ENCODE peak calls at places on chromosomes 7 and 10, in six cellular contexts. I is GM03348; A is caudate nucleus; S is activated T-helper 9 cell treated with anti-CD3 and anti-CD28 coated beads, Interleukin-2, amount 50 U/mL, for 16 hours; T is HuH-7.5; Q is CD8-positive, alpha-beta T cell. E is an unnamed sample.

GRCh38 chr10:88946965-88947590 is 5.5 kb downstream of the ACTA2 start:
- DNase-seq in I (no peak), A (no peak), S (no peak), T (no peak), Q (no peak), E (no peak)

GRCh38 chr7:149771696-149772235 is 1.6 kb downstream of the ZNF467 start:
- DNase-seq in I (peak; percentile 99), A (peak; percentile 79), S (peak; percentile 78), T (peak; percentile 95), Q (peak; percentile 83), E (peak; percentile 87)

GRCh38 chr10:103652599-103653281 is 159.2 kb downstream of the NEURL1 start:
- DNase-seq in I (no peak), A (no peak), S (no peak), T (peak; percentile 57), Q (no peak), E (no peak)

GRCh38 chr10:102118867-102119266 is 1.3 kb downstream of the LDB1 start:
- DNase-seq in I (peak; percentile 44), A (no peak), S (no peak), T (no peak), Q (no peak), E (no peak)

GRCh38 chr10:102313221-102313896 is 68.0 kb downstream of the GBF1 start:
- DNase-seq in I (peak; percentile 30), A (no peak), S (no peak), T (no peak), Q (no peak), E (no peak)

GRCh38 chr7:152411389-152411788 is 24.4 kb downstream of the KMT2C start:
- DNase-seq in I (no peak), A (no peak), S (no peak), T (no peak), Q (no peak), E (no peak)

GRCh38 chr7:149864751-149865150 is 9.0 kb upstream of the ATP6V0E2 start:
- DNase-seq in I (no peak), A (no peak), S (no peak), T (no peak), Q (no peak), E (no peak)

GRCh38 chr10:84348860-84349259 is 20.5 kb downstream of the CCSER2 start:
- DNase-seq in I (peak; percentile 53), A (no peak), S (no peak), T (no peak), Q (no peak), E (no peak)

GRCh38 chr10:104638861-104639594 is 2.1 kb upstream of the SORCS3 start:
- DNase-seq in I (peak; percentile 48), A (no peak), S (no peak), T (peak; percentile 56), Q (no peak), E (no peak)

GRCh38 chr7:2124604-2125345 is 108.0 kb downstream of the MAD1L1 start:
- DNase-seq in I (no peak), A (no peak), S (no peak), T (no peak), Q (no peak), E (no peak)

GRCh38 chr10:50622497-50623298 is 1.1 kb downstream of the SGMS1 start:
- DNase-seq in I (peak; percentile 53), A (peak; percentile 45), S (peak; percentile 20), T (peak; percentile 34), Q (peak; percentile 26), E (peak; percentile 42)

GRCh38 chr10:5092848-5093790 is 1.1 kb upstream of the AKR1C3 start:
- DNase-seq in I (no peak), A (no peak), S (no peak), T (no peak), Q (no peak), E (no peak)

GRCh38 chr10:34996843-34997242 is 93.3 kb downstream of the CUL2 start:
- DNase-seq in I (peak; percentile 36), A (no peak), S (no peak), T (no peak), Q (no peak), E (no peak)

GRCh38 chr7:13188236-13188635 is 500.8 kb downstream of the ARL4A start:
- DNase-seq in I (no peak), A (no peak), S (no peak), T (no peak), Q (no peak), E (no peak)

GRCh38 chr10:74875966-74876365 is 49.6 kb downstream of the KAT6B start:
- DNase-seq in I (no peak), A (no peak), S (no peak), T (peak; percentile 19), Q (no peak), E (no peak)

GRCh38 chr7:711967-712600 is 14.4 kb upstream of the DNAAF5 start:
- DNase-seq in I (peak; percentile 67), A (no peak), S (no peak), T (no peak), Q (peak; percentile 20), E (no peak)

GRCh38 chr10:27678166-27678565 is 67.5 kb downstream of the MKX start:
- DNase-seq in I (no peak), A (no peak), S (no peak), T (no peak), Q (no peak), E (no peak)

GRCh38 chr7:137846588-137847417 is at the start of gene DGKI:
- DNase-seq in I (peak; percentile 93), A (peak; percentile 69), S (no peak), T (no peak), Q (no peak), E (no peak)

GRCh38 chr10:19952103-19952502 is 135.9 kb downstream of the PLXDC2 start:
- DNase-seq in I (no peak), A (no peak), S (no peak), T (no peak), Q (no peak), E (no peak)

GRCh38 chr7:66883716-66884115 is 37.3 kb upstream of the TMEM248 start:
- DNase-seq in I (no peak), A (no peak), S (no peak), T (no peak), Q (no peak), E (no peak)

GRCh38 chr7:3168869-3169268 is 125.2 kb upstream of the CARD11 start:
- DNase-seq in I (no peak), A (no peak), S (no peak), T (no peak), Q (no peak), E (no peak)

GRCh38 chr7:43303740-43304241 is 191.3 kb downstream of the HECW1 start:
- DNase-seq in I (no peak), A (peak; percentile 46), S (no peak), T (no peak), Q (no peak), E (no peak)

GRCh38 chr10:120398180-120398579 is 58.8 kb upstream of the PLPP4 start:
- DNase-seq in I (no peak), A (no peak), S (no peak), T (no peak), Q (no peak), E (no peak)

GRCh38 chr7:130734525-130735272 is 692 bp upstream of the KLF14 start:
- DNase-seq in I (peak; percentile 10), A (no peak), S (no peak), T (peak; percentile 18), Q (no peak), E (no peak)

GRCh38 chr7:117612637-117613036 is 132.8 kb downstream of the CFTR start:
- DNase-seq in I (no peak), A (no peak), S (no peak), T (no peak), Q (no peak), E (no peak)

GRCh38 chr10:94123253-94123995 is 129.7 kb downstream of the PLCE1 start:
- DNase-seq in I (peak; percentile 87), A (no peak), S (no peak), T (peak; percentile 62), Q (no peak), E (peak; percentile 22)

GRCh38 chr10:24762161-24762924 is 38.7 kb upstream of the ARHGAP21 start:
- DNase-seq in I (peak; percentile 18), A (no peak), S (no peak), T (no peak), Q (no peak), E (no peak)

GRCh38 chr10:91587710-91588638 is 44.9 kb downstream of the PPP1R3C start:
- DNase-seq in I (peak; percentile 67), A (no peak), S (no peak), T (no peak), Q (no peak), E (no peak)

GRCh38 chr7:100641463-100641859 is at the start of gene TFR2:
- DNase-seq in I (no peak), A (no peak), S (no peak), T (peak; percentile 87), Q (no peak), E (no peak)